ENCODE peak calls at places on chromosomes 2 and 18, in ten cellular contexts. J, Q, W, T, G, L, X, D, N and Y are unnamed samples.

GRCh38 chr2:27943138-27943537 is 52.6 kb downstream of the BABAM2 start:
- DNase-seq in J (no peak), Q (no peak), W (no peak), T (no peak), G (no peak), L (no peak), X (no peak), D (no peak), N (no peak), Y (no peak)

GRCh38 chr2:225104321-225104720 is 62.1 kb upstream of the DOCK10 start:
- DNase-seq in J (no peak), Q (no peak), W (no peak), T (no peak), G (no peak), L (no peak), X (no peak), D (no peak), N (no peak), Y (no peak)

GRCh38 chr2:28683100-28683706 is 68.4 kb upstream of the PPP1CB start:
- DNase-seq in J (peak), Q (peak), W (no peak), T (no peak), G (peak), L (peak), X (peak), D (peak), N (peak), Y (peak)

GRCh38 chr18:35827275-35827929 is 145.1 kb upstream of the RMP24 start:
- DNase-seq in J (no peak), Q (no peak), W (no peak), T (no peak), G (no peak), L (no peak), X (no peak), D (no peak), N (no peak), Y (peak)

GRCh38 chr2:241925821-241926441 is 56.4 kb downstream of the RTP5 start:
- DNase-seq in J (no peak), Q (no peak), W (no peak), T (no peak), G (peak), L (no peak), X (no peak), D (no peak), N (no peak), Y (no peak)

GRCh38 chr2:10654069-10654468 is 35.7 kb downstream of the NOL10 start:
- DNase-seq in J (no peak), Q (no peak), W (no peak), T (peak), G (no peak), L (no peak), X (no peak), D (no peak), N (no peak), Y (no peak)

GRCh38 chr2:33350632-33351031 is 125.8 kb upstream of the RASGRP3 start:
- DNase-seq in J (no peak), Q (no peak), W (no peak), T (no peak), G (no peak), L (no peak), X (no peak), D (no peak), N (no peak), Y (no peak)

GRCh38 chr2:19801367-19802087 is 100.3 kb downstream of the TTC32 start:
- DNase-seq in J (no peak), Q (peak), W (peak), T (no peak), G (peak), L (peak), X (no peak), D (peak), N (no peak), Y (no peak)

GRCh38 chr2:54644236-54644635 is 79.2 kb upstream of the EML6 start:
- DNase-seq in J (no peak), Q (no peak), W (no peak), T (no peak), G (no peak), L (no peak), X (no peak), D (no peak), N (no peak), Y (no peak)

GRCh38 chr2:37005118-37005868 is 39.0 kb upstream of the STRN start:
- DNase-seq in J (no peak), Q (peak), W (peak), T (no peak), G (no peak), L (no peak), X (peak), D (peak), N (no peak), Y (no peak)

GRCh38 chr2:119914266-119914665 is 98.6 kb upstream of the EPB41L5 start:
- DNase-seq in J (no peak), Q (no peak), W (no peak), T (no peak), G (no peak), L (no peak), X (no peak), D (no peak), N (no peak), Y (no peak)

GRCh38 chr18:60417946-60418345 is 45.4 kb upstream of the MC4R start:
- DNase-seq in J (no peak), Q (no peak), W (no peak), T (no peak), G (no peak), L (no peak), X (no peak), D (no peak), N (no peak), Y (no peak)

GRCh38 chr2:126970583-126970982 is 71.9 kb downstream of the TEX51 start:
- DNase-seq in J (no peak), Q (no peak), W (no peak), T (no peak), G (peak), L (no peak), X (no peak), D (no peak), N (no peak), Y (peak)

GRCh38 chr18:70422061-70422965 is 133.5 kb downstream of the SOCS6 start:
- DNase-seq in J (no peak), Q (peak), W (no peak), T (no peak), G (peak), L (peak), X (peak), D (peak), N (peak), Y (no peak)

GRCh38 chr2:152348388-152348787 is 13.4 kb downstream of the FMNL2 start:
- DNase-seq in J (no peak), Q (peak), W (no peak), T (no peak), G (no peak), L (peak), X (no peak), D (no peak), N (no peak), Y (no peak)

GRCh38 chr2:240794178-240794721 is 25.8 kb downstream of the KIF1A start:
- DNase-seq in J (no peak), Q (no peak), W (no peak), T (no peak), G (peak), L (no peak), X (no peak), D (no peak), N (peak), Y (no peak)

GRCh38 chr2:56001992-56002391 is 78.4 kb upstream of the EFEMP1 start:
- DNase-seq in J (no peak), Q (peak), W (no peak), T (no peak), G (no peak), L (no peak), X (no peak), D (no peak), N (no peak), Y (no peak)

GRCh38 chr2:163347982-163348842 is 387.6 kb downstream of the FIGN start:
- DNase-seq in J (peak), Q (peak), W (peak), T (no peak), G (peak), L (peak), X (peak), D (peak), N (peak), Y (no peak)

GRCh38 chr2:11444737-11445136 is 21.2 kb downstream of the E2F6 start:
- DNase-seq in J (no peak), Q (no peak), W (no peak), T (no peak), G (no peak), L (no peak), X (no peak), D (no peak), N (no peak), Y (no peak)

GRCh38 chr2:164824865-164825264 is 16.8 kb downstream of the COBLL1 start:
- DNase-seq in J (no peak), Q (peak), W (no peak), T (no peak), G (no peak), L (no peak), X (no peak), D (no peak), N (no peak), Y (no peak)

GRCh38 chr2:223644116-223644515 is 42.0 kb upstream of the SCG2 start:
- DNase-seq in J (no peak), Q (no peak), W (no peak), T (no peak), G (no peak), L (no peak), X (no peak), D (no peak), N (no peak), Y (no peak)

GRCh38 chr2:7450188-7451156 is 533.3 kb downstream of the RNF144A start:
- DNase-seq in J (no peak), Q (no peak), W (no peak), T (no peak), G (no peak), L (no peak), X (no peak), D (no peak), N (no peak), Y (no peak)

GRCh38 chr18:23994361-23994902 is 20.1 kb upstream of the TTC39C start:
- DNase-seq in J (no peak), Q (peak), W (peak), T (no peak), G (peak), L (no peak), X (no peak), D (no peak), N (no peak), Y (peak)

GRCh38 chr2:71748227-71748626 is 294.9 kb downstream of the DYSF start:
- DNase-seq in J (no peak), Q (peak), W (no peak), T (no peak), G (peak), L (no peak), X (no peak), D (peak), N (no peak), Y (no peak)

GRCh38 chr2:46990231-46990588 is 74.6 kb upstream of the MCFD2 start:
- DNase-seq in J (no peak), Q (no peak), W (no peak), T (no peak), G (no peak), L (no peak), X (no peak), D (no peak), N (no peak), Y (no peak)

GRCh38 chr2:148458171-148458570 is 186.4 kb upstream of the EPC2 start:
- DNase-seq in J (no peak), Q (no peak), W (no peak), T (no peak), G (no peak), L (no peak), X (no peak), D (no peak), N (no peak), Y (no peak)